ENCODE peak calls at places on chromosomes 2 and 18, in ten cellular contexts. One of them, this sample, is unnamed.

GRCh38 chr2:9539530-9539929 is 16.1 kb downstream of the ADAM17 start:
- DNase-seq in right lobe of liver: no peak
- DNase-seq in stimulated activated CD8-positive, alpha-beta memory T cell treated with anti-CD3 and anti-CD28 coated beads, Interleukin-4, amount 100 ng/mL, for 1 hour: no peak
- DNase-seq in 8988T: no peak
- DNase-seq in effector memory CD8-positive, alpha-beta T cell: no peak
- DNase-seq in psoas muscle: no peak
- DNase-seq in ACHN: no peak
- DNase-seq in iris pigment epithelial cell: peak
- DNase-seq in dorsolateral prefrontal cortex: no peak
- DNase-seq in GM20000: no peak
- DNase-seq in this sample: no peak

GRCh38 chr2:234770081-234770506 is 181.7 kb upstream of the SH3BP4 start:
- DNase-seq in ACHN: no peak
- DNase-seq in psoas muscle: no peak
- DNase-seq in 8988T: no peak
- DNase-seq in stimulated activated CD8-positive, alpha-beta memory T cell treated with anti-CD3 and anti-CD28 coated beads, Interleukin-4, amount 100 ng/mL, for 1 hour: no peak
- DNase-seq in iris pigment epithelial cell: no peak
- DNase-seq in effector memory CD8-positive, alpha-beta T cell: no peak
- DNase-seq in right lobe of liver: no peak
- DNase-seq in dorsolateral prefrontal cortex: no peak
- DNase-seq in GM20000: no peak
- DNase-seq in this sample: no peak

GRCh38 chr2:190514676-190515075 is 19.8 kb downstream of the NEMP2 start:
- DNase-seq in dorsolateral prefrontal cortex: no peak
- DNase-seq in psoas muscle: no peak
- DNase-seq in effector memory CD8-positive, alpha-beta T cell: no peak
- DNase-seq in 8988T: no peak
- DNase-seq in stimulated activated CD8-positive, alpha-beta memory T cell treated with anti-CD3 and anti-CD28 coated beads, Interleukin-4, amount 100 ng/mL, for 1 hour: no peak
- DNase-seq in GM20000: no peak
- DNase-seq in right lobe of liver: no peak
- DNase-seq in ACHN: no peak
- DNase-seq in iris pigment epithelial cell: peak
- DNase-seq in this sample: no peak

GRCh38 chr2:239723486-239724193 is 301.5 kb downstream of the NDUFA10 start:
- DNase-seq in 8988T: no peak
- DNase-seq in dorsolateral prefrontal cortex: no peak
- DNase-seq in effector memory CD8-positive, alpha-beta T cell: no peak
- DNase-seq in ACHN: no peak
- DNase-seq in stimulated activated CD8-positive, alpha-beta memory T cell treated with anti-CD3 and anti-CD28 coated beads, Interleukin-4, amount 100 ng/mL, for 1 hour: no peak
- DNase-seq in GM20000: no peak
- DNase-seq in psoas muscle: no peak
- DNase-seq in right lobe of liver: peak
- DNase-seq in iris pigment epithelial cell: no peak
- DNase-seq in this sample: no peak

GRCh38 chr2:95159690-95160449 is at the start of gene ZNF514:
- DNase-seq in psoas muscle: peak
- DNase-seq in effector memory CD8-positive, alpha-beta T cell: peak
- DNase-seq in dorsolateral prefrontal cortex: peak
- DNase-seq in iris pigment epithelial cell: peak
- DNase-seq in stimulated activated CD8-positive, alpha-beta memory T cell treated with anti-CD3 and anti-CD28 coated beads, Interleukin-4, amount 100 ng/mL, for 1 hour: no peak
- DNase-seq in GM20000: peak
- DNase-seq in ACHN: peak
- DNase-seq in 8988T: peak
- DNase-seq in right lobe of liver: peak
- DNase-seq in this sample: peak

GRCh38 chr2:117984208-117984607 is 29.7 kb downstream of the CCDC93 start:
- DNase-seq in effector memory CD8-positive, alpha-beta T cell: no peak
- DNase-seq in right lobe of liver: no peak
- DNase-seq in stimulated activated CD8-positive, alpha-beta memory T cell treated with anti-CD3 and anti-CD28 coated beads, Interleukin-4, amount 100 ng/mL, for 1 hour: no peak
- DNase-seq in ACHN: no peak
- DNase-seq in GM20000: no peak
- DNase-seq in psoas muscle: no peak
- DNase-seq in iris pigment epithelial cell: no peak
- DNase-seq in 8988T: no peak
- DNase-seq in dorsolateral prefrontal cortex: no peak
- DNase-seq in this sample: no peak

GRCh38 chr18:29164020-29164706 is 987.2 kb upstream of the CDH2 start:
- DNase-seq in 8988T: peak
- DNase-seq in right lobe of liver: no peak
- DNase-seq in iris pigment epithelial cell: peak
- DNase-seq in psoas muscle: no peak
- DNase-seq in ACHN: peak
- DNase-seq in stimulated activated CD8-positive, alpha-beta memory T cell treated with anti-CD3 and anti-CD28 coated beads, Interleukin-4, amount 100 ng/mL, for 1 hour: no peak
- DNase-seq in dorsolateral prefrontal cortex: no peak
- DNase-seq in GM20000: no peak
- DNase-seq in effector memory CD8-positive, alpha-beta T cell: no peak
- DNase-seq in this sample: peak

GRCh38 chr18:37534627-37535026 is 31.0 kb downstream of the CELF4 start:
- DNase-seq in dorsolateral prefrontal cortex: no peak
- DNase-seq in stimulated activated CD8-positive, alpha-beta memory T cell treated with anti-CD3 and anti-CD28 coated beads, Interleukin-4, amount 100 ng/mL, for 1 hour: no peak
- DNase-seq in GM20000: no peak
- DNase-seq in effector memory CD8-positive, alpha-beta T cell: no peak
- DNase-seq in right lobe of liver: no peak
- DNase-seq in psoas muscle: no peak
- DNase-seq in 8988T: no peak
- DNase-seq in iris pigment epithelial cell: no peak
- DNase-seq in ACHN: no peak
- DNase-seq in this sample: no peak

GRCh38 chr2:144645055-144645778 is 125.3 kb upstream of the ZEB2 start:
- DNase-seq in stimulated activated CD8-positive, alpha-beta memory T cell treated with anti-CD3 and anti-CD28 coated beads, Interleukin-4, amount 100 ng/mL, for 1 hour: no peak
- DNase-seq in iris pigment epithelial cell: peak
- DNase-seq in effector memory CD8-positive, alpha-beta T cell: no peak
- DNase-seq in psoas muscle: no peak
- DNase-seq in ACHN: no peak
- DNase-seq in 8988T: no peak
- DNase-seq in dorsolateral prefrontal cortex: no peak
- DNase-seq in GM20000: no peak
- DNase-seq in right lobe of liver: no peak
- DNase-seq in this sample: no peak

GRCh38 chr2:88221365-88221942 is 51.3 kb downstream of the THNSL2 start:
- DNase-seq in stimulated activated CD8-positive, alpha-beta memory T cell treated with anti-CD3 and anti-CD28 coated beads, Interleukin-4, amount 100 ng/mL, for 1 hour: no peak
- DNase-seq in right lobe of liver: no peak
- DNase-seq in iris pigment epithelial cell: no peak
- DNase-seq in dorsolateral prefrontal cortex: no peak
- DNase-seq in GM20000: no peak
- DNase-seq in psoas muscle: no peak
- DNase-seq in 8988T: no peak
- DNase-seq in ACHN: no peak
- DNase-seq in effector memory CD8-positive, alpha-beta T cell: no peak
- DNase-seq in this sample: no peak

GRCh38 chr2:238942941-238943715 is 95.2 kb downstream of the TWIST2 start:
- DNase-seq in iris pigment epithelial cell: peak
- DNase-seq in dorsolateral prefrontal cortex: no peak
- DNase-seq in psoas muscle: no peak
- DNase-seq in right lobe of liver: no peak
- DNase-seq in GM20000: no peak
- DNase-seq in 8988T: no peak
- DNase-seq in stimulated activated CD8-positive, alpha-beta memory T cell treated with anti-CD3 and anti-CD28 coated beads, Interleukin-4, amount 100 ng/mL, for 1 hour: no peak
- DNase-seq in effector memory CD8-positive, alpha-beta T cell: no peak
- DNase-seq in ACHN: no peak
- DNase-seq in this sample: no peak

GRCh38 chr2:124149571-124149970 is 124.5 kb downstream of the CNTNAP5 start:
- DNase-seq in right lobe of liver: no peak
- DNase-seq in 8988T: no peak
- DNase-seq in effector memory CD8-positive, alpha-beta T cell: no peak
- DNase-seq in psoas muscle: no peak
- DNase-seq in GM20000: no peak
- DNase-seq in stimulated activated CD8-positive, alpha-beta memory T cell treated with anti-CD3 and anti-CD28 coated beads, Interleukin-4, amount 100 ng/mL, for 1 hour: no peak
- DNase-seq in iris pigment epithelial cell: no peak
- DNase-seq in ACHN: no peak
- DNase-seq in dorsolateral prefrontal cortex: no peak
- DNase-seq in this sample: peak

GRCh38 chr2:19682493-19682892 is 219.3 kb downstream of the TTC32 start:
- DNase-seq in ACHN: peak
- DNase-seq in psoas muscle: no peak
- DNase-seq in GM20000: no peak
- DNase-seq in iris pigment epithelial cell: peak
- DNase-seq in dorsolateral prefrontal cortex: no peak
- DNase-seq in right lobe of liver: no peak
- DNase-seq in effector memory CD8-positive, alpha-beta T cell: no peak
- DNase-seq in 8988T: no peak
- DNase-seq in stimulated activated CD8-positive, alpha-beta memory T cell treated with anti-CD3 and anti-CD28 coated beads, Interleukin-4, amount 100 ng/mL, for 1 hour: no peak
- DNase-seq in this sample: peak

GRCh38 chr18:34726286-34727004 is 16.3 kb downstream of the DTNA start:
- DNase-seq in stimulated activated CD8-positive, alpha-beta memory T cell treated with anti-CD3 and anti-CD28 coated beads, Interleukin-4, amount 100 ng/mL, for 1 hour: no peak
- DNase-seq in dorsolateral prefrontal cortex: no peak
- DNase-seq in effector memory CD8-positive, alpha-beta T cell: no peak
- DNase-seq in psoas muscle: no peak
- DNase-seq in right lobe of liver: no peak
- DNase-seq in ACHN: no peak
- DNase-seq in iris pigment epithelial cell: no peak
- DNase-seq in 8988T: no peak
- DNase-seq in GM20000: no peak
- DNase-seq in this sample: peak

GRCh38 chr2:68190991-68191731 is 33.5 kb downstream of the PNO1 start:
- DNase-seq in 8988T: no peak
- DNase-seq in effector memory CD8-positive, alpha-beta T cell: no peak
- DNase-seq in stimulated activated CD8-positive, alpha-beta memory T cell treated with anti-CD3 and anti-CD28 coated beads, Interleukin-4, amount 100 ng/mL, for 1 hour: no peak
- DNase-seq in ACHN: peak
- DNase-seq in iris pigment epithelial cell: peak
- DNase-seq in GM20000: no peak
- DNase-seq in right lobe of liver: no peak
- DNase-seq in dorsolateral prefrontal cortex: no peak
- DNase-seq in psoas muscle: no peak
- DNase-seq in this sample: no peak

GRCh38 chr2:162379719-162380580 is 36.0 kb downstream of the GCA start:
- DNase-seq in effector memory CD8-positive, alpha-beta T cell: no peak
- DNase-seq in ACHN: no peak
- DNase-seq in 8988T: no peak
- DNase-seq in right lobe of liver: no peak
- DNase-seq in stimulated activated CD8-positive, alpha-beta memory T cell treated with anti-CD3 and anti-CD28 coated beads, Interleukin-4, amount 100 ng/mL, for 1 hour: no peak
- DNase-seq in iris pigment epithelial cell: no peak
- DNase-seq in psoas muscle: no peak
- DNase-seq in dorsolateral prefrontal cortex: no peak
- DNase-seq in GM20000: no peak
- DNase-seq in this sample: no peak

GRCh38 chr2:6772366-6772710 is 93.4 kb downstream of the CMPK2 start:
- DNase-seq in 8988T: no peak
- DNase-seq in right lobe of liver: no peak
- DNase-seq in ACHN: no peak
- DNase-seq in psoas muscle: no peak
- DNase-seq in dorsolateral prefrontal cortex: no peak
- DNase-seq in GM20000: no peak
- DNase-seq in stimulated activated CD8-positive, alpha-beta memory T cell treated with anti-CD3 and anti-CD28 coated beads, Interleukin-4, amount 100 ng/mL, for 1 hour: no peak
- DNase-seq in effector memory CD8-positive, alpha-beta T cell: no peak
- DNase-seq in iris pigment epithelial cell: no peak
- DNase-seq in this sample: no peak

GRCh38 chr18:9413586-9413985 is 61.7 kb upstream of the RALBP1 start:
- DNase-seq in dorsolateral prefrontal cortex: no peak
- DNase-seq in 8988T: no peak
- DNase-seq in effector memory CD8-positive, alpha-beta T cell: no peak
- DNase-seq in right lobe of liver: no peak
- DNase-seq in iris pigment epithelial cell: peak
- DNase-seq in ACHN: peak
- DNase-seq in GM20000: no peak
- DNase-seq in stimulated activated CD8-positive, alpha-beta memory T cell treated with anti-CD3 and anti-CD28 coated beads, Interleukin-4, amount 100 ng/mL, for 1 hour: no peak
- DNase-seq in psoas muscle: no peak
- DNase-seq in this sample: peak

GRCh38 chr2:226882606-226883005 is 46.8 kb downstream of the RHBDD1 start:
- DNase-seq in right lobe of liver: no peak
- DNase-seq in effector memory CD8-positive, alpha-beta T cell: no peak
- DNase-seq in GM20000: no peak
- DNase-seq in stimulated activated CD8-positive, alpha-beta memory T cell treated with anti-CD3 and anti-CD28 coated beads, Interleukin-4, amount 100 ng/mL, for 1 hour: no peak
- DNase-seq in 8988T: no peak
- DNase-seq in dorsolateral prefrontal cortex: no peak
- DNase-seq in psoas muscle: no peak
- DNase-seq in ACHN: no peak
- DNase-seq in iris pigment epithelial cell: peak
- DNase-seq in this sample: no peak

GRCh38 chr18:22114526-22115321 is 54.7 kb upstream of the GATA6 start:
- DNase-seq in stimulated activated CD8-positive, alpha-beta memory T cell treated with anti-CD3 and anti-CD28 coated beads, Interleukin-4, amount 100 ng/mL, for 1 hour: no peak
- DNase-seq in GM20000: no peak
- DNase-seq in effector memory CD8-positive, alpha-beta T cell: no peak
- DNase-seq in 8988T: no peak
- DNase-seq in ACHN: no peak
- DNase-seq in psoas muscle: no peak
- DNase-seq in right lobe of liver: no peak
- DNase-seq in iris pigment epithelial cell: no peak
- DNase-seq in dorsolateral prefrontal cortex: no peak
- DNase-seq in this sample: no peak

GRCh38 chr2:192146069-192147006 is 48.4 kb downstream of the TMEFF2 start:
- DNase-seq in iris pigment epithelial cell: peak
- DNase-seq in dorsolateral prefrontal cortex: no peak
- DNase-seq in GM20000: no peak
- DNase-seq in ACHN: peak
- DNase-seq in psoas muscle: no peak
- DNase-seq in stimulated activated CD8-positive, alpha-beta memory T cell treated with anti-CD3 and anti-CD28 coated beads, Interleukin-4, amount 100 ng/mL, for 1 hour: no peak
- DNase-seq in 8988T: no peak
- DNase-seq in effector memory CD8-positive, alpha-beta T cell: no peak
- DNase-seq in right lobe of liver: no peak
- DNase-seq in this sample: no peak

GRCh38 chr18:457533-457932 is 43.0 kb downstream of the COLEC12 start:
- DNase-seq in 8988T: no peak
- DNase-seq in iris pigment epithelial cell: peak
- DNase-seq in psoas muscle: no peak
- DNase-seq in effector memory CD8-positive, alpha-beta T cell: no peak
- DNase-seq in GM20000: no peak
- DNase-seq in right lobe of liver: no peak
- DNase-seq in ACHN: no peak
- DNase-seq in stimulated activated CD8-positive, alpha-beta memory T cell treated with anti-CD3 and anti-CD28 coated beads, Interleukin-4, amount 100 ng/mL, for 1 hour: no peak
- DNase-seq in dorsolateral prefrontal cortex: no peak
- DNase-seq in this sample: no peak

GRCh38 chr2:186496401-186496800 is 10.3 kb downstream of the ZC3H15 start:
- DNase-seq in iris pigment epithelial cell: no peak
- DNase-seq in right lobe of liver: no peak
- DNase-seq in psoas muscle: no peak
- DNase-seq in ACHN: no peak
- DNase-seq in stimulated activated CD8-positive, alpha-beta memory T cell treated with anti-CD3 and anti-CD28 coated beads, Interleukin-4, amount 100 ng/mL, for 1 hour: no peak
- DNase-seq in GM20000: no peak
- DNase-seq in 8988T: no peak
- DNase-seq in effector memory CD8-positive, alpha-beta T cell: no peak
- DNase-seq in dorsolateral prefrontal cortex: no peak
- DNase-seq in this sample: no peak

GRCh38 chr2:151637284-151637781 is 96.9 kb downstream of the NEB start:
- DNase-seq in ACHN: no peak
- DNase-seq in dorsolateral prefrontal cortex: no peak
- DNase-seq in effector memory CD8-positive, alpha-beta T cell: peak
- DNase-seq in stimulated activated CD8-positive, alpha-beta memory T cell treated with anti-CD3 and anti-CD28 coated beads, Interleukin-4, amount 100 ng/mL, for 1 hour: peak
- DNase-seq in 8988T: no peak
- DNase-seq in iris pigment epithelial cell: no peak
- DNase-seq in psoas muscle: no peak
- DNase-seq in GM20000: peak
- DNase-seq in right lobe of liver: no peak
- DNase-seq in this sample: no peak

GRCh38 chr2:33903237-33903636 is 304.1 kb upstream of the FAM98A start:
- DNase-seq in effector memory CD8-positive, alpha-beta T cell: no peak
- DNase-seq in 8988T: no peak
- DNase-seq in iris pigment epithelial cell: no peak
- DNase-seq in dorsolateral prefrontal cortex: no peak
- DNase-seq in GM20000: no peak
- DNase-seq in right lobe of liver: no peak
- DNase-seq in stimulated activated CD8-positive, alpha-beta memory T cell treated with anti-CD3 and anti-CD28 coated beads, Interleukin-4, amount 100 ng/mL, for 1 hour: no peak
- DNase-seq in ACHN: no peak
- DNase-seq in psoas muscle: no peak
- DNase-seq in this sample: no peak

GRCh38 chr2:11998218-11998617 is 251.8 kb downstream of the LPIN1 start:
- DNase-seq in ACHN: no peak
- DNase-seq in stimulated activated CD8-positive, alpha-beta memory T cell treated with anti-CD3 and anti-CD28 coated beads, Interleukin-4, amount 100 ng/mL, for 1 hour: no peak
- DNase-seq in iris pigment epithelial cell: peak
- DNase-seq in dorsolateral prefrontal cortex: no peak
- DNase-seq in right lobe of liver: no peak
- DNase-seq in psoas muscle: no peak
- DNase-seq in GM20000: no peak
- DNase-seq in 8988T: no peak
- DNase-seq in effector memory CD8-positive, alpha-beta T cell: no peak
- DNase-seq in this sample: no peak

GRCh38 chr2:172462393-172463381 is 35.3 kb downstream of the ITGA6 start:
- DNase-seq in ACHN: no peak
- DNase-seq in 8988T: no peak
- DNase-seq in right lobe of liver: no peak
- DNase-seq in dorsolateral prefrontal cortex: no peak
- DNase-seq in effector memory CD8-positive, alpha-beta T cell: peak
- DNase-seq in psoas muscle: no peak
- DNase-seq in GM20000: peak
- DNase-seq in stimulated activated CD8-positive, alpha-beta memory T cell treated with anti-CD3 and anti-CD28 coated beads, Interleukin-4, amount 100 ng/mL, for 1 hour: peak
- DNase-seq in iris pigment epithelial cell: no peak
- DNase-seq in this sample: peak

GRCh38 chr2:236969767-236970655 is 115.7 kb upstream of the COPS8 start:
- DNase-seq in psoas muscle: no peak
- DNase-seq in right lobe of liver: peak
- DNase-seq in 8988T: no peak
- DNase-seq in dorsolateral prefrontal cortex: no peak
- DNase-seq in effector memory CD8-positive, alpha-beta T cell: peak
- DNase-seq in iris pigment epithelial cell: no peak
- DNase-seq in GM20000: no peak
- DNase-seq in ACHN: no peak
- DNase-seq in stimulated activated CD8-positive, alpha-beta memory T cell treated with anti-CD3 and anti-CD28 coated beads, Interleukin-4, amount 100 ng/mL, for 1 hour: no peak
- DNase-seq in this sample: no peak

This sample was measured in HT-29.